ENCODE peak calls at places on chromosomes 2 and 18, in ten cellular contexts. K, G, M, V, N, F, Z, J, T and E are unnamed samples.

GRCh38 chr18:33611525-33612135 is 33.6 kb downstream of the ASXL3 start:
- DNase-seq in K (no peak), G (no peak), M (no peak), V (no peak), N (no peak), F (no peak), Z (no peak), J (no peak), T (no peak), E (no peak)

GRCh38 chr2:163471947-163472346 is 263.9 kb downstream of the FIGN start:
- DNase-seq in K (peak), G (peak), M (no peak), V (no peak), N (no peak), F (no peak), Z (no peak), J (no peak), T (no peak), E (no peak)

GRCh38 chr18:76444436-76445105 is 50.5 kb downstream of the ZNF516 start:
- DNase-seq in K (no peak), G (no peak), M (no peak), V (no peak), N (no peak), F (no peak), Z (no peak), J (no peak), T (no peak), E (no peak)

GRCh38 chr2:42954227-42954962 is 162.0 kb upstream of the HAAO start:
- DNase-seq in K (peak), G (no peak), M (no peak), V (no peak), N (no peak), F (no peak), Z (no peak), J (no peak), T (no peak), E (no peak)

GRCh38 chr2:158006961-158007664 is 94.6 kb upstream of the UPP2 start:
- DNase-seq in K (no peak), G (no peak), M (peak), V (no peak), N (peak), F (peak), Z (no peak), J (no peak), T (no peak), E (no peak)

GRCh38 chr2:63817382-63817781 is 24.3 kb upstream of the UGP2 start:
- DNase-seq in K (no peak), G (no peak), M (no peak), V (no peak), N (no peak), F (no peak), Z (no peak), J (no peak), T (no peak), E (no peak)

GRCh38 chr2:58042486-58042970 is 4.1 kb upstream of the VRK2 start:
- DNase-seq in K (peak), G (no peak), M (no peak), V (no peak), N (peak), F (no peak), Z (no peak), J (no peak), T (no peak), E (no peak)

GRCh38 chr2:117551858-117552257 is 262.6 kb upstream of the DDX18 start:
- DNase-seq in K (no peak), G (no peak), M (no peak), V (no peak), N (no peak), F (no peak), Z (no peak), J (no peak), T (no peak), E (no peak)

GRCh38 chr18:75104483-75104882 is 104.5 kb downstream of the PTGR3 start:
- DNase-seq in K (no peak), G (no peak), M (no peak), V (no peak), N (no peak), F (no peak), Z (no peak), J (no peak), T (no peak), E (no peak)

GRCh38 chr2:203596183-203596582 is 61.1 kb upstream of the RAPH1 start:
- DNase-seq in K (peak), G (no peak), M (no peak), V (no peak), N (no peak), F (no peak), Z (no peak), J (no peak), T (no peak), E (no peak)

GRCh38 chr2:73877071-73877802 is 15.6 kb upstream of the ACTG2 start:
- DNase-seq in K (no peak), G (no peak), M (no peak), V (no peak), N (no peak), F (no peak), Z (no peak), J (no peak), T (no peak), E (no peak)

GRCh38 chr2:187986392-187987105 is 305.1 kb upstream of the GULP1 start:
- DNase-seq in K (no peak), G (no peak), M (no peak), V (no peak), N (peak), F (no peak), Z (no peak), J (no peak), T (no peak), E (no peak)

GRCh38 chr2:6370753-6371152 is 495.0 kb downstream of the CMPK2 start:
- DNase-seq in K (no peak), G (no peak), M (no peak), V (no peak), N (no peak), F (no peak), Z (no peak), J (no peak), T (no peak), E (no peak)

GRCh38 chr2:110812726-110813645 is 80.6 kb downstream of the ACOXL start:
- DNase-seq in K (no peak), G (no peak), M (no peak), V (no peak), N (no peak), F (no peak), Z (no peak), J (no peak), T (no peak), E (no peak)

GRCh38 chr18:58977801-58978200 is 113.1 kb downstream of the ZNF532 start:
- DNase-seq in K (peak), G (no peak), M (no peak), V (no peak), N (no peak), F (no peak), Z (no peak), J (no peak), T (no peak), E (no peak)

GRCh38 chr2:233006648-233007047 is 6.4 kb downstream of the NGEF start:
- DNase-seq in K (no peak), G (no peak), M (no peak), V (no peak), N (no peak), F (no peak), Z (no peak), J (peak), T (no peak), E (no peak)

GRCh38 chr2:104408266-104408665 is 445.6 kb upstream of the POU3F3 start:
- DNase-seq in K (no peak), G (peak), M (no peak), V (no peak), N (no peak), F (no peak), Z (no peak), J (no peak), T (no peak), E (no peak)

GRCh38 chr18:37944871-37945270 is 379.3 kb upstream of the CELF4 start:
- DNase-seq in K (no peak), G (no peak), M (no peak), V (no peak), N (no peak), F (no peak), Z (no peak), J (no peak), T (no peak), E (no peak)

GRCh38 chr2:222294996-222295367 is 3.8 kb downstream of the PAX3 start:
- DNase-seq in K (no peak), G (no peak), M (no peak), V (no peak), N (no peak), F (no peak), Z (no peak), J (no peak), T (no peak), E (no peak)

GRCh38 chr2:96923810-96924774 is 54.2 kb upstream of the SEMA4C start:
- DNase-seq in K (no peak), G (no peak), M (no peak), V (peak), N (no peak), F (no peak), Z (no peak), J (no peak), T (no peak), E (peak)

GRCh38 chr2:235719146-235719942 is 225.5 kb downstream of the AGAP1 start:
- DNase-seq in K (no peak), G (no peak), M (no peak), V (no peak), N (no peak), F (no peak), Z (no peak), J (no peak), T (no peak), E (no peak)